ENCODE peak calls at places on chromosome 22, in ten cellular contexts. M is neural progenitor cell; B is AML-193; R is ELR; V is WERI-Rb-1; P is upper lobe of right lung; G is central memory CD4-positive, alpha-beta T cell; X is AG09319; O is H9; C is NCI-H1092 treated with DMSO at 0.1 percent for 48 hours. I is an unnamed sample.

GRCh38 chr22:26713823-26714449 is 56.5 kb downstream of the MIAT start:
- DNase-seq in M (no peak), B (no peak), R (peak), V (no peak), P (no peak), G (no peak), X (no peak), O (no peak), C (no peak), I (no peak)

GRCh38 chr22:29359469-29359868 is 28.9 kb downstream of the AP1B1 start:
- DNase-seq in M (peak), B (no peak), R (peak), V (peak), P (no peak), G (no peak), X (peak), O (peak), C (no peak), I (no peak)

GRCh38 chr22:40250608-40251007 is 72.9 kb downstream of the TNRC6B start:
- DNase-seq in M (no peak), B (no peak), R (no peak), V (no peak), P (no peak), G (no peak), X (no peak), O (no peak), C (no peak), I (no peak)

GRCh38 chr22:37627545-37627944 is 11.9 kb upstream of the SH3BP1 start:
- DNase-seq in M (no peak), B (peak), R (no peak), V (no peak), P (no peak), G (peak), X (no peak), O (no peak), C (no peak), I (peak)

GRCh38 chr22:48627203-48627602 is 1200.5 kb downstream of the BRD1 start:
- DNase-seq in M (peak), B (no peak), R (no peak), V (no peak), P (no peak), G (no peak), X (no peak), O (no peak), C (no peak), I (no peak)

GRCh38 chr22:30251661-30252226 is 5.2 kb upstream of the LIF start:
- DNase-seq in M (no peak), B (no peak), R (peak), V (no peak), P (no peak), G (no peak), X (no peak), O (no peak), C (peak), I (no peak)

GRCh38 chr22:45446216-45446615 is 32.7 kb downstream of the RIBC2 start:
- DNase-seq in M (no peak), B (no peak), R (no peak), V (no peak), P (no peak), G (no peak), X (no peak), O (no peak), C (no peak), I (no peak)

GRCh38 chr22:23107487-23108323 is 34.1 kb downstream of the RSPH14 start:
- DNase-seq in M (no peak), B (no peak), R (no peak), V (peak), P (no peak), G (no peak), X (no peak), O (no peak), C (no peak), I (no peak)

GRCh38 chr22:36753120-36753802 is 22.7 kb downstream of the IFT27 start:
- DNase-seq in M (no peak), B (no peak), R (no peak), V (no peak), P (peak), G (no peak), X (no peak), O (no peak), C (no peak), I (peak)

GRCh38 chr22:37145415-37146385 is 4.0 kb downstream of the IL2RB start:
- DNase-seq in M (no peak), B (no peak), R (no peak), V (no peak), P (no peak), G (no peak), X (no peak), O (no peak), C (peak), I (no peak)

GRCh38 chr22:19503367-19503766 is 20.8 kb downstream of the CLDN5 start:
- DNase-seq in M (no peak), B (no peak), R (no peak), V (no peak), P (no peak), G (no peak), X (no peak), O (no peak), C (no peak), I (peak)

GRCh38 chr22:18028817-18029527 is 4.6 kb upstream of the MICAL3 start:
- DNase-seq in M (no peak), B (no peak), R (no peak), V (no peak), P (no peak), G (no peak), X (no peak), O (no peak), C (no peak), I (no peak)

GRCh38 chr22:43734370-43735005 is 77.6 kb downstream of the EFCAB6 start:
- DNase-seq in M (no peak), B (no peak), R (no peak), V (no peak), P (no peak), G (no peak), X (no peak), O (no peak), C (no peak), I (no peak)

GRCh38 chr22:46674367-46674781 is 54.2 kb downstream of the GRAMD4 start:
- DNase-seq in M (no peak), B (no peak), R (no peak), V (no peak), P (no peak), G (peak), X (no peak), O (no peak), C (no peak), I (peak)

GRCh38 chr22:38751422-38752346 is 4.1 kb downstream of the SUN2 start:
- DNase-seq in M (no peak), B (peak), R (no peak), V (no peak), P (peak), G (peak), X (no peak), O (no peak), C (no peak), I (peak)

GRCh38 chr22:23240639-23241389 is 60.5 kb downstream of the BCR start:
- DNase-seq in M (peak), B (peak), R (peak), V (peak), P (no peak), G (no peak), X (no peak), O (peak), C (no peak), I (no peak)

GRCh38 chr22:19115628-19116027 is 6.6 kb downstream of the DGCR2 start:
- DNase-seq in M (no peak), B (no peak), R (no peak), V (no peak), P (peak), G (no peak), X (no peak), O (no peak), C (no peak), I (peak)

GRCh38 chr22:50673231-50674126 is 856 bp downstream of the SHANK3 start:
- DNase-seq in M (peak), B (no peak), R (no peak), V (no peak), P (no peak), G (peak), X (no peak), O (no peak), C (no peak), I (no peak)

GRCh38 chr22:43587574-43587973 is 175.8 kb downstream of the MPPED1 start:
- DNase-seq in M (no peak), B (no peak), R (no peak), V (no peak), P (no peak), G (no peak), X (no peak), O (no peak), C (no peak), I (no peak)

GRCh38 chr22:23383491-23384450 is 196.3 kb downstream of the IGLL1 start:
- DNase-seq in M (peak), B (no peak), R (no peak), V (peak), P (peak), G (no peak), X (no peak), O (peak), C (peak), I (peak)

GRCh38 chr22:37472418-37473006 is 13.7 kb downstream of the MFNG start:
- DNase-seq in M (peak), B (no peak), R (peak), V (peak), P (no peak), G (peak), X (no peak), O (peak), C (peak), I (no peak)

I was measured in tibial artery.